ENCODE peak calls at places on chromosomes 5 and 9, in ten cellular contexts. One of them, this sample, is unnamed.

GRCh38 chr9:121596515-121596914 is 54.9 kb upstream of the DAB2IP start:
- DNase-seq in upper lobe of right lung: no peak
- DNase-seq in fibroblast of lung: no peak
- DNase-seq in bronchial epithelial cell: no peak
- DNase-seq in GM04503: peak
- DNase-seq in ovary: no peak
- DNase-seq in right cardiac atrium: no peak
- DNase-seq in stimulated activated naive CD4-positive, alpha-beta T cell: no peak
- DNase-seq in PC-9: no peak
- DNase-seq in stimulated activated CD4-positive, alpha-beta T cell treated with anti-CD3 and anti-CD28 coated beads, Interleukin-2, amount 100 ng/mL, for 48 hours: no peak
- DNase-seq in this sample: no peak

GRCh38 chr5:19701731-19702130 is 286.3 kb downstream of the CDH18 start:
- DNase-seq in upper lobe of right lung: no peak
- DNase-seq in fibroblast of lung: no peak
- DNase-seq in bronchial epithelial cell: no peak
- DNase-seq in GM04503: no peak
- DNase-seq in ovary: no peak
- DNase-seq in right cardiac atrium: no peak
- DNase-seq in stimulated activated naive CD4-positive, alpha-beta T cell: no peak
- DNase-seq in PC-9: no peak
- DNase-seq in stimulated activated CD4-positive, alpha-beta T cell treated with anti-CD3 and anti-CD28 coated beads, Interleukin-2, amount 100 ng/mL, for 48 hours: no peak
- DNase-seq in this sample: no peak

GRCh38 chr5:172855597-172856292 is 21.7 kb downstream of the ERGIC1 start:
- DNase-seq in upper lobe of right lung: peak
- DNase-seq in fibroblast of lung: no peak
- DNase-seq in bronchial epithelial cell: no peak
- DNase-seq in GM04503: no peak
- DNase-seq in ovary: peak
- DNase-seq in right cardiac atrium: peak
- DNase-seq in stimulated activated naive CD4-positive, alpha-beta T cell: no peak
- DNase-seq in PC-9: no peak
- DNase-seq in stimulated activated CD4-positive, alpha-beta T cell treated with anti-CD3 and anti-CD28 coated beads, Interleukin-2, amount 100 ng/mL, for 48 hours: no peak
- DNase-seq in this sample: no peak

GRCh38 chr9:28024616-28025147 is 451.4 kb upstream of the C9orf72 start:
- DNase-seq in upper lobe of right lung: no peak
- DNase-seq in fibroblast of lung: no peak
- DNase-seq in bronchial epithelial cell: no peak
- DNase-seq in GM04503: no peak
- DNase-seq in ovary: no peak
- DNase-seq in right cardiac atrium: no peak
- DNase-seq in stimulated activated naive CD4-positive, alpha-beta T cell: no peak
- DNase-seq in PC-9: no peak
- DNase-seq in stimulated activated CD4-positive, alpha-beta T cell treated with anti-CD3 and anti-CD28 coated beads, Interleukin-2, amount 100 ng/mL, for 48 hours: no peak
- DNase-seq in this sample: no peak

GRCh38 chr9:134922066-134922931 is 4.6 kb upstream of the FCN1 start:
- DNase-seq in upper lobe of right lung: peak
- DNase-seq in fibroblast of lung: peak
- DNase-seq in bronchial epithelial cell: no peak
- DNase-seq in GM04503: no peak
- DNase-seq in ovary: peak
- DNase-seq in right cardiac atrium: peak
- DNase-seq in stimulated activated naive CD4-positive, alpha-beta T cell: no peak
- DNase-seq in PC-9: no peak
- DNase-seq in stimulated activated CD4-positive, alpha-beta T cell treated with anti-CD3 and anti-CD28 coated beads, Interleukin-2, amount 100 ng/mL, for 48 hours: no peak
- DNase-seq in this sample: no peak

GRCh38 chr5:125409496-125410351 is 663.3 kb upstream of the ZNF608 start:
- DNase-seq in upper lobe of right lung: no peak
- DNase-seq in fibroblast of lung: peak
- DNase-seq in bronchial epithelial cell: peak
- DNase-seq in GM04503: no peak
- DNase-seq in ovary: no peak
- DNase-seq in right cardiac atrium: no peak
- DNase-seq in stimulated activated naive CD4-positive, alpha-beta T cell: no peak
- DNase-seq in PC-9: no peak
- DNase-seq in stimulated activated CD4-positive, alpha-beta T cell treated with anti-CD3 and anti-CD28 coated beads, Interleukin-2, amount 100 ng/mL, for 48 hours: no peak
- DNase-seq in this sample: no peak

GRCh38 chr5:155004138-155004744 is 9.3 kb upstream of the KIF4B start:
- DNase-seq in upper lobe of right lung: no peak
- DNase-seq in fibroblast of lung: no peak
- DNase-seq in bronchial epithelial cell: peak
- DNase-seq in GM04503: no peak
- DNase-seq in ovary: no peak
- DNase-seq in right cardiac atrium: peak
- DNase-seq in stimulated activated naive CD4-positive, alpha-beta T cell: no peak
- DNase-seq in PC-9: no peak
- DNase-seq in stimulated activated CD4-positive, alpha-beta T cell treated with anti-CD3 and anti-CD28 coated beads, Interleukin-2, amount 100 ng/mL, for 48 hours: peak
- DNase-seq in this sample: no peak

GRCh38 chr5:34061993-34062392 is 19.0 kb upstream of the C1QTNF3 start:
- DNase-seq in upper lobe of right lung: no peak
- DNase-seq in fibroblast of lung: no peak
- DNase-seq in bronchial epithelial cell: peak
- DNase-seq in GM04503: no peak
- DNase-seq in ovary: no peak
- DNase-seq in right cardiac atrium: no peak
- DNase-seq in stimulated activated naive CD4-positive, alpha-beta T cell: no peak
- DNase-seq in PC-9: no peak
- DNase-seq in stimulated activated CD4-positive, alpha-beta T cell treated with anti-CD3 and anti-CD28 coated beads, Interleukin-2, amount 100 ng/mL, for 48 hours: no peak
- DNase-seq in this sample: no peak

GRCh38 chr9:89622933-89623861 is 18.4 kb downstream of the GADD45G start:
- DNase-seq in upper lobe of right lung: no peak
- DNase-seq in fibroblast of lung: no peak
- DNase-seq in bronchial epithelial cell: no peak
- DNase-seq in GM04503: no peak
- DNase-seq in ovary: no peak
- DNase-seq in right cardiac atrium: no peak
- DNase-seq in stimulated activated naive CD4-positive, alpha-beta T cell: no peak
- DNase-seq in PC-9: no peak
- DNase-seq in stimulated activated CD4-positive, alpha-beta T cell treated with anti-CD3 and anti-CD28 coated beads, Interleukin-2, amount 100 ng/mL, for 48 hours: no peak
- DNase-seq in this sample: no peak

GRCh38 chr9:76378367-76379073 is 15.7 kb downstream of the RFK start:
- DNase-seq in upper lobe of right lung: no peak
- DNase-seq in fibroblast of lung: no peak
- DNase-seq in bronchial epithelial cell: peak
- DNase-seq in GM04503: no peak
- DNase-seq in ovary: no peak
- DNase-seq in right cardiac atrium: no peak
- DNase-seq in stimulated activated naive CD4-positive, alpha-beta T cell: no peak
- DNase-seq in PC-9: no peak
- DNase-seq in stimulated activated CD4-positive, alpha-beta T cell treated with anti-CD3 and anti-CD28 coated beads, Interleukin-2, amount 100 ng/mL, for 48 hours: no peak
- DNase-seq in this sample: no peak

GRCh38 chr9:97980918-97981827 is 2.0 kb upstream of the ANP32B start:
- DNase-seq in upper lobe of right lung: no peak
- DNase-seq in fibroblast of lung: peak
- DNase-seq in bronchial epithelial cell: no peak
- DNase-seq in GM04503: no peak
- DNase-seq in ovary: no peak
- DNase-seq in right cardiac atrium: peak
- DNase-seq in stimulated activated naive CD4-positive, alpha-beta T cell: no peak
- DNase-seq in PC-9: no peak
- DNase-seq in stimulated activated CD4-positive, alpha-beta T cell treated with anti-CD3 and anti-CD28 coated beads, Interleukin-2, amount 100 ng/mL, for 48 hours: no peak
- DNase-seq in this sample: no peak

GRCh38 chr5:135273212-135273611 is 125.8 kb downstream of the MACROH2A1 start:
- DNase-seq in upper lobe of right lung: no peak
- DNase-seq in fibroblast of lung: no peak
- DNase-seq in bronchial epithelial cell: no peak
- DNase-seq in GM04503: no peak
- DNase-seq in ovary: no peak
- DNase-seq in right cardiac atrium: no peak
- DNase-seq in stimulated activated naive CD4-positive, alpha-beta T cell: no peak
- DNase-seq in PC-9: no peak
- DNase-seq in stimulated activated CD4-positive, alpha-beta T cell treated with anti-CD3 and anti-CD28 coated beads, Interleukin-2, amount 100 ng/mL, for 48 hours: no peak
- DNase-seq in this sample: no peak

GRCh38 chr5:9670371-9670770 is 40.2 kb upstream of the TAS2R1 start:
- DNase-seq in upper lobe of right lung: no peak
- DNase-seq in fibroblast of lung: peak
- DNase-seq in bronchial epithelial cell: no peak
- DNase-seq in GM04503: no peak
- DNase-seq in ovary: no peak
- DNase-seq in right cardiac atrium: no peak
- DNase-seq in stimulated activated naive CD4-positive, alpha-beta T cell: no peak
- DNase-seq in PC-9: no peak
- DNase-seq in stimulated activated CD4-positive, alpha-beta T cell treated with anti-CD3 and anti-CD28 coated beads, Interleukin-2, amount 100 ng/mL, for 48 hours: no peak
- DNase-seq in this sample: no peak

GRCh38 chr5:38149815-38150195 is 108.6 kb upstream of the EGFLAM start:
- DNase-seq in upper lobe of right lung: no peak
- DNase-seq in fibroblast of lung: no peak
- DNase-seq in bronchial epithelial cell: no peak
- DNase-seq in GM04503: no peak
- DNase-seq in ovary: no peak
- DNase-seq in right cardiac atrium: no peak
- DNase-seq in stimulated activated naive CD4-positive, alpha-beta T cell: no peak
- DNase-seq in PC-9: no peak
- DNase-seq in stimulated activated CD4-positive, alpha-beta T cell treated with anti-CD3 and anti-CD28 coated beads, Interleukin-2, amount 100 ng/mL, for 48 hours: no peak
- DNase-seq in this sample: no peak

GRCh38 chr5:79236364-79236969 is 536 bp downstream of the JMY start:
- DNase-seq in upper lobe of right lung: peak
- DNase-seq in fibroblast of lung: no peak
- DNase-seq in bronchial epithelial cell: peak
- DNase-seq in GM04503: no peak
- DNase-seq in ovary: no peak
- DNase-seq in right cardiac atrium: peak
- DNase-seq in stimulated activated naive CD4-positive, alpha-beta T cell: no peak
- DNase-seq in PC-9: no peak
- DNase-seq in stimulated activated CD4-positive, alpha-beta T cell treated with anti-CD3 and anti-CD28 coated beads, Interleukin-2, amount 100 ng/mL, for 48 hours: peak
- DNase-seq in this sample: no peak

GRCh38 chr9:8492034-8492433 is 692.5 kb upstream of the DMAC1 start:
- DNase-seq in upper lobe of right lung: no peak
- DNase-seq in fibroblast of lung: no peak
- DNase-seq in bronchial epithelial cell: no peak
- DNase-seq in GM04503: no peak
- DNase-seq in ovary: no peak
- DNase-seq in right cardiac atrium: no peak
- DNase-seq in stimulated activated naive CD4-positive, alpha-beta T cell: no peak
- DNase-seq in PC-9: no peak
- DNase-seq in stimulated activated CD4-positive, alpha-beta T cell treated with anti-CD3 and anti-CD28 coated beads, Interleukin-2, amount 100 ng/mL, for 48 hours: no peak
- DNase-seq in this sample: no peak

GRCh38 chr5:52277101-52277500 is 510.6 kb upstream of the ITGA1 start:
- DNase-seq in upper lobe of right lung: no peak
- DNase-seq in fibroblast of lung: no peak
- DNase-seq in bronchial epithelial cell: no peak
- DNase-seq in GM04503: no peak
- DNase-seq in ovary: no peak
- DNase-seq in right cardiac atrium: no peak
- DNase-seq in stimulated activated naive CD4-positive, alpha-beta T cell: no peak
- DNase-seq in PC-9: no peak
- DNase-seq in stimulated activated CD4-positive, alpha-beta T cell treated with anti-CD3 and anti-CD28 coated beads, Interleukin-2, amount 100 ng/mL, for 48 hours: no peak
- DNase-seq in this sample: no peak

GRCh38 chr5:122311400-122311887 is 593 bp upstream of the SNCAIP start:
- DNase-seq in upper lobe of right lung: no peak
- DNase-seq in fibroblast of lung: no peak
- DNase-seq in bronchial epithelial cell: no peak
- DNase-seq in GM04503: no peak
- DNase-seq in ovary: peak
- DNase-seq in right cardiac atrium: no peak
- DNase-seq in stimulated activated naive CD4-positive, alpha-beta T cell: no peak
- DNase-seq in PC-9: no peak
- DNase-seq in stimulated activated CD4-positive, alpha-beta T cell treated with anti-CD3 and anti-CD28 coated beads, Interleukin-2, amount 100 ng/mL, for 48 hours: no peak
- DNase-seq in this sample: no peak

GRCh38 chr5:14914603-14915277 is 43.2 kb upstream of the ANKH start:
- DNase-seq in upper lobe of right lung: no peak
- DNase-seq in fibroblast of lung: peak
- DNase-seq in bronchial epithelial cell: peak
- DNase-seq in GM04503: peak
- DNase-seq in ovary: no peak
- DNase-seq in right cardiac atrium: no peak
- DNase-seq in stimulated activated naive CD4-positive, alpha-beta T cell: no peak
- DNase-seq in PC-9: no peak
- DNase-seq in stimulated activated CD4-positive, alpha-beta T cell treated with anti-CD3 and anti-CD28 coated beads, Interleukin-2, amount 100 ng/mL, for 48 hours: no peak
- DNase-seq in this sample: no peak

GRCh38 chr5:38319486-38319885 is 61.1 kb downstream of the EGFLAM start:
- DNase-seq in upper lobe of right lung: no peak
- DNase-seq in fibroblast of lung: no peak
- DNase-seq in bronchial epithelial cell: no peak
- DNase-seq in GM04503: no peak
- DNase-seq in ovary: no peak
- DNase-seq in right cardiac atrium: no peak
- DNase-seq in stimulated activated naive CD4-positive, alpha-beta T cell: no peak
- DNase-seq in PC-9: no peak
- DNase-seq in stimulated activated CD4-positive, alpha-beta T cell treated with anti-CD3 and anti-CD28 coated beads, Interleukin-2, amount 100 ng/mL, for 48 hours: no peak
- DNase-seq in this sample: no peak

GRCh38 chr9:131449276-131449675 is 53.4 kb upstream of the POMT1 start:
- DNase-seq in upper lobe of right lung: no peak
- DNase-seq in fibroblast of lung: no peak
- DNase-seq in bronchial epithelial cell: peak
- DNase-seq in GM04503: no peak
- DNase-seq in ovary: no peak
- DNase-seq in right cardiac atrium: no peak
- DNase-seq in stimulated activated naive CD4-positive, alpha-beta T cell: no peak
- DNase-seq in PC-9: no peak
- DNase-seq in stimulated activated CD4-positive, alpha-beta T cell treated with anti-CD3 and anti-CD28 coated beads, Interleukin-2, amount 100 ng/mL, for 48 hours: no peak
- DNase-seq in this sample: no peak

GRCh38 chr5:136295914-136296313 is 69.4 kb downstream of the TRPC7 start:
- DNase-seq in upper lobe of right lung: no peak
- DNase-seq in fibroblast of lung: no peak
- DNase-seq in bronchial epithelial cell: no peak
- DNase-seq in GM04503: no peak
- DNase-seq in ovary: no peak
- DNase-seq in right cardiac atrium: no peak
- DNase-seq in stimulated activated naive CD4-positive, alpha-beta T cell: no peak
- DNase-seq in PC-9: no peak
- DNase-seq in stimulated activated CD4-positive, alpha-beta T cell treated with anti-CD3 and anti-CD28 coated beads, Interleukin-2, amount 100 ng/mL, for 48 hours: no peak
- DNase-seq in this sample: no peak

GRCh38 chr9:33778700-33779351 is 16.5 kb upstream of the PRSS3 start:
- DNase-seq in upper lobe of right lung: no peak
- DNase-seq in fibroblast of lung: peak
- DNase-seq in bronchial epithelial cell: peak
- DNase-seq in GM04503: no peak
- DNase-seq in ovary: no peak
- DNase-seq in right cardiac atrium: no peak
- DNase-seq in stimulated activated naive CD4-positive, alpha-beta T cell: peak
- DNase-seq in PC-9: peak
- DNase-seq in stimulated activated CD4-positive, alpha-beta T cell treated with anti-CD3 and anti-CD28 coated beads, Interleukin-2, amount 100 ng/mL, for 48 hours: peak
- DNase-seq in this sample: no peak

GRCh38 chr5:157269165-157269671 is 3.3 kb downstream of the CYFIP2 start:
- DNase-seq in upper lobe of right lung: peak
- DNase-seq in fibroblast of lung: no peak
- DNase-seq in bronchial epithelial cell: peak
- DNase-seq in GM04503: no peak
- DNase-seq in ovary: no peak
- DNase-seq in right cardiac atrium: no peak
- DNase-seq in stimulated activated naive CD4-positive, alpha-beta T cell: no peak
- DNase-seq in PC-9: no peak
- DNase-seq in stimulated activated CD4-positive, alpha-beta T cell treated with anti-CD3 and anti-CD28 coated beads, Interleukin-2, amount 100 ng/mL, for 48 hours: no peak
- DNase-seq in this sample: no peak

GRCh38 chr5:12277504-12278192 is 373.4 kb upstream of the CTNND2 start:
- DNase-seq in upper lobe of right lung: no peak
- DNase-seq in fibroblast of lung: no peak
- DNase-seq in bronchial epithelial cell: no peak
- DNase-seq in GM04503: no peak
- DNase-seq in ovary: no peak
- DNase-seq in right cardiac atrium: no peak
- DNase-seq in stimulated activated naive CD4-positive, alpha-beta T cell: no peak
- DNase-seq in PC-9: no peak
- DNase-seq in stimulated activated CD4-positive, alpha-beta T cell treated with anti-CD3 and anti-CD28 coated beads, Interleukin-2, amount 100 ng/mL, for 48 hours: no peak
- DNase-seq in this sample: no peak

GRCh38 chr5:139488269-139488668 is 5.7 kb upstream of the STING1 start:
- DNase-seq in upper lobe of right lung: no peak
- DNase-seq in fibroblast of lung: no peak
- DNase-seq in bronchial epithelial cell: no peak
- DNase-seq in GM04503: no peak
- DNase-seq in ovary: no peak
- DNase-seq in right cardiac atrium: peak
- DNase-seq in stimulated activated naive CD4-positive, alpha-beta T cell: no peak
- DNase-seq in PC-9: no peak
- DNase-seq in stimulated activated CD4-positive, alpha-beta T cell treated with anti-CD3 and anti-CD28 coated beads, Interleukin-2, amount 100 ng/mL, for 48 hours: no peak
- DNase-seq in this sample: no peak

GRCh38 chr9:123678038-123678877 is 251.7 kb downstream of the DENND1A start:
- DNase-seq in upper lobe of right lung: no peak
- DNase-seq in fibroblast of lung: no peak
- DNase-seq in bronchial epithelial cell: peak
- DNase-seq in GM04503: no peak
- DNase-seq in ovary: no peak
- DNase-seq in right cardiac atrium: no peak
- DNase-seq in stimulated activated naive CD4-positive, alpha-beta T cell: no peak
- DNase-seq in PC-9: no peak
- DNase-seq in stimulated activated CD4-positive, alpha-beta T cell treated with anti-CD3 and anti-CD28 coated beads, Interleukin-2, amount 100 ng/mL, for 48 hours: no peak
- DNase-seq in this sample: no peak